ENCODE peak calls at places on chromosome 15, in eight cellular contexts. E is uterus, F is heart right ventricle, H is RWPE1, Q is AG04450, J is fibroblast of lung, B is transverse colon, G is astrocyte of the spinal cord. W is an unnamed sample.
A peak's percentile ranks its signal among the peaks of the same experiment; 100 is the strongest.

GRCh38 chr15:61880079-61880478 is 180.2 kb downstream of the VPS13C start:
- DNase-seq in E (no peak), F (no peak), H (no peak), Q (no peak), J (no peak), B (no peak), G (no peak), W (no peak)

GRCh38 chr15:84631706-84632272 is 22.3 kb downstream of the WDR73 start:
- DNase-seq in E (no peak), F (no peak), H (no peak), Q (no peak), J (no peak), B (no peak), G (no peak), W (no peak)

GRCh38 chr15:45179221-45179985 is 8.4 kb downstream of the SHF start:
- DNase-seq in E (no peak), F (no peak), H (no peak), Q (no peak), J (no peak), B (peak; percentile 69), G (no peak), W (peak; percentile 80)

GRCh38 chr15:68618339-68619302 is 39.8 kb downstream of the CORO2B start:
- DNase-seq in E (no peak), F (no peak), H (peak; percentile 31), Q (no peak), J (peak; percentile 78), B (no peak), G (no peak), W (no peak)

GRCh38 chr15:27671794-27672438 is 427.2 kb downstream of the OCA2 start:
- DNase-seq in E (no peak), F (no peak), H (no peak), Q (no peak), J (no peak), B (no peak), G (no peak), W (no peak)

GRCh38 chr15:89521605-89522004 is 25.2 kb upstream of the RHCG start:
- DNase-seq in E (no peak), F (no peak), H (no peak), Q (no peak), J (no peak), B (no peak), G (no peak), W (no peak)

GRCh38 chr15:65862682-65863081 is 6.6 kb upstream of the RAB11A start:
- DNase-seq in E (no peak), F (no peak), H (no peak), Q (no peak), J (peak; percentile 71), B (peak; percentile 40), G (peak; percentile 61), W (no peak)

GRCh38 chr15:77870195-77871065 is 207.1 kb downstream of the TBC1D2B start:
- DNase-seq in E (peak; percentile 56), F (peak; percentile 69), H (peak; percentile 66), Q (peak; percentile 6), J (peak; percentile 39), B (peak; percentile 81), G (peak; percentile 52), W (peak; percentile 81)

GRCh38 chr15:24857094-24857437 is 97.7 kb upstream of the SNRPN start:
- DNase-seq in E (no peak), F (no peak), H (no peak), Q (no peak), J (no peak), B (no peak), G (no peak), W (no peak)

GRCh38 chr15:71440479-71441071 is 325.3 kb downstream of the THSD4 start:
- DNase-seq in E (no peak), F (no peak), H (peak; percentile 50), Q (peak; percentile 37), J (peak; percentile 66), B (no peak), G (peak; percentile 83), W (no peak)

GRCh38 chr15:30985081-30985531 is 6.3 kb downstream of the MTMR10 start:
- DNase-seq in E (no peak), F (peak; percentile 22), H (no peak), Q (no peak), J (peak; percentile 43), B (peak; percentile 29), G (peak; percentile 39), W (no peak)

GRCh38 chr15:94057305-94057704 is 174.1 kb upstream of the MCTP2 start:
- DNase-seq in E (no peak), F (no peak), H (no peak), Q (no peak), J (no peak), B (no peak), G (no peak), W (no peak)

GRCh38 chr15:77395013-77395774 is 24.7 kb downstream of the PEAK1 start:
- DNase-seq in E (no peak), F (no peak), H (no peak), Q (no peak), J (no peak), B (no peak), G (no peak), W (no peak)

GRCh38 chr15:95843241-95843851 is 487.2 kb upstream of the NR2F2 start:
- DNase-seq in E (no peak), F (peak; percentile 53), H (no peak), Q (no peak), J (peak; percentile 89), B (no peak), G (peak; percentile 89), W (no peak)

GRCh38 chr15:79644091-79644490 is 212.0 kb downstream of the MINAR1 start:
- DNase-seq in E (no peak), F (no peak), H (peak; percentile 42), Q (peak; percentile 24), J (peak; percentile 84), B (no peak), G (peak; percentile 65), W (no peak)

GRCh38 chr15:31799711-31800321 is 230.5 kb upstream of the CHRNA7 start:
- DNase-seq in E (no peak), F (no peak), H (peak; percentile 17), Q (no peak), J (no peak), B (no peak), G (no peak), W (no peak)

GRCh38 chr15:52857937-52858336 is 67.8 kb upstream of the ONECUT1 start:
- DNase-seq in E (no peak), F (no peak), H (peak; percentile 30), Q (no peak), J (peak; percentile 7), B (no peak), G (peak; percentile 52), W (no peak)

GRCh38 chr15:101025896-101026631 is 106.9 kb downstream of the LRRK1 start:
- DNase-seq in E (no peak), F (peak; percentile 2), H (no peak), Q (no peak), J (no peak), B (peak; percentile 6), G (no peak), W (no peak)

GRCh38 chr15:95557226-95558046 is 773.1 kb upstream of the NR2F2 start:
- DNase-seq in E (peak; percentile 22), F (no peak), H (peak; percentile 90), Q (peak; percentile 61), J (peak; percentile 96), B (no peak), G (peak; percentile 97), W (no peak)

GRCh38 chr15:99509686-99510461 is 55.9 kb upstream of the MEF2A start:
- DNase-seq in E (no peak), F (no peak), H (no peak), Q (no peak), J (no peak), B (no peak), G (no peak), W (no peak)

GRCh38 chr15:80558631-80559319 is 136.3 kb upstream of the ABHD17C start:
- DNase-seq in E (no peak), F (no peak), H (no peak), Q (no peak), J (no peak), B (no peak), G (no peak), W (no peak)

GRCh38 chr15:91634163-91634562 is 219.3 kb upstream of the SLCO3A1 start:
- DNase-seq in E (no peak), F (no peak), H (no peak), Q (no peak), J (no peak), B (no peak), G (no peak), W (no peak)

GRCh38 chr15:30991301-30992072 is at the start of gene MTMR10:
- DNase-seq in E (peak; percentile 56), F (peak; percentile 78), H (peak; percentile 90), Q (peak; percentile 32), J (peak; percentile 79), B (peak; percentile 83), G (peak; percentile 69), W (peak; percentile 88)

GRCh38 chr15:80251505-80252280 is at the start of gene CTXND1:
- DNase-seq in E (no peak), F (no peak), H (no peak), Q (no peak), J (no peak), B (no peak), G (no peak), W (no peak)

GRCh38 chr15:41564286-41564959 is 5.4 kb downstream of the TYRO3 start:
- DNase-seq in E (peak; percentile 59), F (no peak), H (no peak), Q (no peak), J (no peak), B (no peak), G (peak; percentile 22), W (no peak)
- TF ChIP-seq CTCF in E (no peak), F (no peak), H (no peak), Q (no peak), J (no peak), B (no peak), G (no peak), W (no peak)

GRCh38 chr15:40320931-40321371 is 2.5 kb upstream of the INAFM2 start:
- DNase-seq in E (no peak), F (peak; percentile 66), H (peak; percentile 80), Q (no peak), J (peak; percentile 60), B (peak; percentile 65), G (peak; percentile 70), W (no peak)
- TF ChIP-seq CTCF in E (peak; percentile 83), F (peak; percentile 89), H (peak; percentile 97), Q (peak; percentile 90), J (peak; percentile 84), B (peak; percentile 90), G (peak; percentile 94), W (peak; percentile 84)

GRCh38 chr15:59105839-59106238 is 893 bp downstream of the CCNB2 start:
- DNase-seq in E (no peak), F (no peak), H (peak; percentile 57), Q (no peak), J (no peak), B (no peak), G (no peak), W (no peak)
- TF ChIP-seq CTCF in E (no peak), F (no peak), H (peak; percentile 68), Q (peak; percentile 16), J (no peak), B (peak; percentile 20), G (peak; percentile 24), W (no peak)

GRCh38 chr15:40336129-40337122 is 4.3 kb downstream of the CCDC9B start:
- DNase-seq in E (no peak), F (no peak), H (no peak), Q (no peak), J (no peak), B (no peak), G (no peak), W (no peak)
- TF ChIP-seq CTCF in E (no peak), F (peak; percentile 24), H (no peak), Q (no peak), J (no peak), B (no peak), G (peak; percentile 12), W (no peak)

GRCh38 chr15:51688863-51689262 is 7.6 kb downstream of the SCG3 start:
- DNase-seq in E (no peak), F (no peak), H (no peak), Q (no peak), J (no peak), B (no peak), G (no peak), W (no peak)
- TF ChIP-seq CTCF in E (no peak), F (peak; percentile 14), H (no peak), Q (peak; percentile 42), J (no peak), B (no peak), G (peak; percentile 18), W (no peak)

W was measured in mucosa of descending colon.